ENCODE peak calls at places on chromosomes 7 and 10, in nine cellular contexts. I is dorsolateral prefrontal cortex, T is A549, W is cardiac fibroblast, G is colonic mucosa, V is fibroblast of lung, F is lower leg skin, J is uterus, X is astrocyte of the spinal cord. L is an unnamed sample.
A peak's percentile ranks its signal among the peaks of the same experiment; 100 is the strongest.

GRCh38 chr7:76330673-76331072 is 28.1 kb downstream of the YWHAG start:
- DNase-seq in I (no peak), T (no peak), W (no peak), G (no peak), V (no peak), F (no peak), J (no peak), X (no peak), L (no peak)

GRCh38 chr10:130049244-130049643 is 61.4 kb downstream of the C10orf143 start:
- DNase-seq in I (no peak), T (no peak), W (no peak), G (no peak), V (no peak), F (no peak), J (no peak), X (no peak), L (no peak)

GRCh38 chr10:123804716-123805115 is 86.9 kb downstream of the CPXM2 start:
- DNase-seq in I (no peak), T (no peak), W (peak; percentile 68), G (no peak), V (no peak), F (no peak), J (no peak), X (no peak), L (no peak)

GRCh38 chr10:66148312-66148711 is 777.5 kb upstream of the LRRTM3 start:
- DNase-seq in I (no peak), T (no peak), W (no peak), G (no peak), V (no peak), F (no peak), J (no peak), X (no peak), L (no peak)

GRCh38 chr10:15370741-15371701 is at the start of gene FAM171A1:
- DNase-seq in I (peak; percentile 69), T (peak; percentile 53), W (peak; percentile 77), G (peak; percentile 72), V (peak; percentile 51), F (no peak), J (peak; percentile 30), X (peak; percentile 58), L (no peak)

GRCh38 chr7:3191545-3191944 is 109.5 kb upstream of the SDK1 start:
- DNase-seq in I (no peak), T (no peak), W (no peak), G (no peak), V (no peak), F (no peak), J (no peak), X (no peak), L (no peak)

GRCh38 chr10:71746344-71747037 is 26.8 kb downstream of the VSIR start:
- DNase-seq in I (no peak), T (no peak), W (peak; percentile 42), G (peak; percentile 75), V (no peak), F (no peak), J (peak; percentile 49), X (no peak), L (no peak)

GRCh38 chr10:86481761-86482160 is 39.8 kb downstream of the WAPL start:
- DNase-seq in I (no peak), T (no peak), W (no peak), G (no peak), V (no peak), F (no peak), J (no peak), X (peak; percentile 47), L (no peak)

GRCh38 chr10:13709931-13710690 is 123.3 kb downstream of the PRPF18 start:
- DNase-seq in I (peak; percentile 75), T (no peak), W (no peak), G (no peak), V (peak; percentile 51), F (no peak), J (no peak), X (peak; percentile 58), L (no peak)

GRCh38 chr10:110657968-110658691 is 14.0 kb downstream of the RBM20 start:
- DNase-seq in I (no peak), T (no peak), W (no peak), G (no peak), V (no peak), F (no peak), J (no peak), X (no peak), L (no peak)
- TF ChIP-seq CTCF in I (no peak), T (no peak), W (no peak), G (no peak), V (no peak), F (no peak), J (no peak), X (no peak), L (no peak)

DNA sequence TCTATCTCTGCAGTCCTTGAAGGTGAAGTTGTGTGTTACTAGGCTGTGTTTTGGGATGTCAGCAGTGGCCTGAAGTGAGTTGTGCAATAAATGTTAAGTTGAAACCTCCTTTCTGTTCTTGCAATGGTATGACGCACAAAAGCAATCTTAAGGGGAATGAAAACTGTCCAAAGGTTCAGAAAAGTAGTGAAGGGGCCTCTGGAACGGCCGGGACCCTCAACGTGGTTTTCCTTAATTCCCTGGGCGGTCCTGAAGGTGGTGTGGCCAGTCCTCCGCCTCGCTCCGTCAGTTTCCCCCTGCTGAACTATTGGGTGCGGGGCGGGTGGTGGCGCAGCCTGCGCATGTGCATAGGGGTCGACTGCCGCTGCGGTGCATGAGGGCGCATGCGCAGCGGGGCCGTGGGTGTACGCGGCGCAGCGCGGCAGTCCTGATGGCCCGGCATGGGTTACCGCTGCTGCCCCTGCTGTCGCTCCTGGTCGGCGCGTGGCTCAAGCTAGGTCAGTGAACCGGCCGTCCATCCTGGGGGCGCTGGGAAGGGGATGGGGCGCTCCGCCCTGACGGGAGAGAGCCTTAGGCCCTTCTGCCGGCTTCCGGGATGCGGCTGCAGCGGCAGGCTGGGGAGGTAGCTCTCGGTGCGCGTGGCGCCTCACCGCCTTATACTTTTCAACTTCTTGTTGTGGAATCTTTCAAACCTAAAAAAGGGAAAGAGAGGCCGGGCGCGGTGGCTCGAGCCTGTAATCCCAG is at the start of gene SUMF2:
- DNase-seq in I (peak; percentile 92), T (peak; percentile 92), W (peak; percentile 91), G (peak; percentile 93), V (peak; percentile 91), F (peak; percentile 84), J (peak; percentile 89), X (peak; percentile 86), L (peak; percentile 92)
- TF ChIP-seq CTCF in I (peak; percentile 35), T (no peak), W (peak; percentile 12), G (no peak), V (peak; percentile 12), F (no peak), J (peak; percentile 26), X (no peak), L (no peak)

GRCh38 chr10:73398024-73398423 is 15.8 kb downstream of the ANXA7 start:
- DNase-seq in I (no peak), T (peak; percentile 29), W (no peak), G (no peak), V (no peak), F (no peak), J (no peak), X (no peak), L (no peak)
- TF ChIP-seq CTCF in I (no peak), T (peak; percentile 35), W (no peak), G (no peak), V (peak; percentile 21), F (no peak), J (no peak), X (peak; percentile 22), L (no peak)

DNA sequence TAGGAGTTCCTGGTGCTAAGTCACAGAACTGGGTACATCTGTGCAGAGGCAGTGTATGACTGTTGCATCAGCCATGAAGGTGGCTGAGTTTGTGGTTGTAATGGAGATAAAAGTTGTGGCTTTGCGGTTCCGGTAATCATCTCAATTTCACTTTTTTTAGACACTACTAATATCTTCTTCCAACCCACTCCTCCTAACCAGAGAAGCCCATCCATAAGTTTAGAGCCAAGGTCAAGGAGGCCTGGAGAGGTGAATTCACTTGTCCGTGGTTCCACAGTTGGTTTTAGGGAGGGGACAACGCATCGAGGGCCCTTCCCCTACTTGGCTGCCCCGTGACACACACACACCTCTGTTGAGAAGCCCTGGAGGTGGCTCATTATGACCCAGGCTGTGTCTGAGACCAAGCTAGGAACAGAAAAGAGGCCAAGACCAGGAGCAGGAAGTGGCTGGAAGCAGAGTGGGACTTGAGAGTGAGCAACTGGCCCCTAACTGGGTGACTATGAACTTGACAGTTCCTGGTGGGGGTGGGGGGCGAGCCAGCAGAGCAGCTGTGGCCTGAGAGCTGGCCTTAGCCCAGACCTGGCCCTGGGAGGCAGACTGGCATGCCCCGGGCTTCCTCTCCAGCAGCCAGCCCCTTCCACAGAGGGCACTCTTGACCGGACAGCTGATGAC is 66.8 kb upstream of the COL13A1 start:
- DNase-seq in I (no peak), T (no peak), W (no peak), G (no peak), V (no peak), F (no peak), J (no peak), X (no peak), L (no peak)
- TF ChIP-seq CTCF in I (no peak), T (no peak), W (no peak), G (no peak), V (no peak), F (no peak), J (no peak), X (no peak), L (no peak)

GRCh38 chr7:69827140-69827919 is 229.1 kb downstream of the AUTS2 start:
- DNase-seq in I (no peak), T (no peak), W (no peak), G (no peak), V (no peak), F (no peak), J (no peak), X (no peak), L (no peak)

GRCh38 chr7:69823151-69823744 is 225.0 kb downstream of the AUTS2 start:
- DNase-seq in I (no peak), T (no peak), W (no peak), G (no peak), V (no peak), F (no peak), J (no peak), X (no peak), L (no peak)

GRCh38 chr7:69826283-69826682 is 228.0 kb downstream of the AUTS2 start:
- DNase-seq in I (no peak), T (no peak), W (no peak), G (no peak), V (no peak), F (no peak), J (no peak), X (no peak), L (no peak)

GRCh38 chr7:69820479-69821192 is 222.4 kb downstream of the AUTS2 start:
- DNase-seq in I (no peak), T (no peak), W (no peak), G (no peak), V (no peak), F (no peak), J (no peak), X (no peak), L (no peak)

DNA sequence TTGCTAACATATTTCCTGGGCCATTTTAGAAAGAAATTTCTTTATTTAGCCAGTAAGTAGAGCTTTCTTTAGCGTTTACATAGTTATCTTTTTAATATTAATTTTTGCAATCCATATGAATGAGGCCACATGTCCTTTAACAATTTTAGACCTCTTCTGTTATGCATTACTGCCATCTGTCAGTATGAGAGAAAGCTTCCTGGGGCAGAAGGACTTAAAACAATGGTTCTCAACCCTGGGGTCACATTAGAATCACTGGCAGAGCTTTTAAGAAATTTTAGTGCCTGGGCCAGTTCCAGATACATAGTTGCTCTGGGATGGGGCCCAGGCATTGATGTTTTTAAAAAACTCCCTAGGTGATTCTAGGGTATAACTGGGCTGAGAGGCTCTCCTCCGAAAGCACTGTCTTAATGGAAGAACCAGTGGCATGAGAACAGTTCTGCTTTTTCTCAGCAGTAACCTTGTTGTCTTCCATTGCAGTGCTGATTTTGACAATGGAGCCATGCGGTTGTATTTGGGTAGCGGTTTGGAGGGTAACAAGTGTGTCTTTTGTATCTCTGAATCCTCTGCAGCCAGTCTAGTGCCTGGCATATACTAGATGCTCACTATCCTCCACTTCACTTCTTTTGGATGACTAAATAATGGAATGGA is 226.9 kb downstream of the AUTS2 start:
- DNase-seq in I (no peak), T (no peak), W (peak; percentile 46), G (no peak), V (no peak), F (no peak), J (no peak), X (no peak), L (no peak)
- TF ChIP-seq CTCF in I (no peak), T (no peak), W (no peak), G (no peak), V (no peak), F (no peak), J (no peak), X (no peak), L (no peak)